ENCODE peak calls at places on chromosomes 12 and 14, in six cellular contexts. P is NCI-H774; M is neuronal stem cell; Z is A172; E is activated effector memory CD4-positive, alpha-beta T cell treated with Interleukin-2 at 50 U/mL for 16 hours; O is heart right ventricle. L is an unnamed sample.

GRCh38 chr14:51638071-51638944 is 13.4 kb upstream of the FRMD6 start:
- DNase-seq in O (no peak), Z (peak), P (no peak), E (no peak), M (no peak), L (no peak)

GRCh38 chr12:13094349-13094748 is 9.1 kb downstream of the GSG1 start:
- DNase-seq in M (no peak), E (no peak), P (no peak), Z (peak), O (no peak), L (no peak)

GRCh38 chr12:82426081-82426480 is 67.8 kb downstream of the METTL25 start:
- DNase-seq in M (no peak), E (no peak), P (no peak), O (no peak), Z (no peak), L (no peak)

GRCh38 chr12:100234591-100235304 is 32.1 kb downstream of the DEPDC4 start:
- DNase-seq in E (no peak), M (no peak), Z (peak), O (no peak), P (peak), L (no peak)

GRCh38 chr12:19707948-19708409 is 268.7 kb downstream of the AEBP2 start:
- DNase-seq in O (no peak), M (no peak), P (no peak), E (no peak), Z (peak), L (no peak)

GRCh38 chr12:24778486-24779304 is 170.2 kb downstream of the BCAT1 start:
- DNase-seq in E (no peak), M (peak), P (peak), O (no peak), Z (peak), L (no peak)

GRCh38 chr12:94178054-94178453 is 29.7 kb downstream of the PLXNC1 start:
- DNase-seq in P (no peak), M (no peak), O (no peak), E (no peak), Z (no peak), L (no peak)

GRCh38 chr14:41785696-41786095 is 179.0 kb downstream of the LRFN5 start:
- DNase-seq in E (no peak), M (peak), P (peak), Z (no peak), O (no peak), L (no peak)

GRCh38 chr14:97361181-97361580 is 564.0 kb downstream of the VRK1 start:
- DNase-seq in M (no peak), O (no peak), Z (no peak), E (no peak), P (no peak), L (no peak)

GRCh38 chr14:56122306-56122705 is 4.1 kb downstream of the PELI2 start:
- DNase-seq in E (no peak), P (no peak), M (no peak), O (no peak), Z (no peak), L (no peak)

GRCh38 chr14:29576997-29577396 is 350.6 kb downstream of the PRKD1 start:
- DNase-seq in E (no peak), Z (no peak), O (no peak), P (no peak), M (no peak), L (no peak)

GRCh38 chr14:90263748-90264449 is 7.5 kb downstream of the PSMC1 start:
- DNase-seq in P (no peak), M (no peak), E (no peak), Z (no peak), O (no peak), L (no peak)

GRCh38 chr14:42277840-42278239 is 671.2 kb downstream of the LRFN5 start:
- DNase-seq in P (no peak), O (no peak), M (no peak), Z (no peak), E (no peak), L (no peak)

GRCh38 chr12:20704860-20705259 is 9.7 kb downstream of the SLCO1C1 start:
- DNase-seq in M (no peak), Z (no peak), O (no peak), P (no peak), E (no peak), L (no peak)

GRCh38 chr14:83294941-83295340 is 1761.3 kb upstream of the SEL1L start:
- DNase-seq in P (no peak), E (no peak), O (no peak), Z (no peak), M (no peak), L (no peak)

GRCh38 chr12:51884676-51885229 is 3.1 kb upstream of the ANKRD33 start:
- DNase-seq in M (no peak), Z (peak), O (no peak), E (no peak), P (no peak), L (no peak)

GRCh38 chr12:109302358-109302757 is 6.7 kb downstream of the FOXN4 start:
- DNase-seq in O (no peak), Z (no peak), E (no peak), P (no peak), M (no peak), L (no peak)

GRCh38 chr14:73741386-73741875 is 27.2 kb upstream of the PNMA1 start:
- DNase-seq in O (peak), Z (peak), E (peak), M (no peak), P (no peak), L (peak)

GRCh38 chr12:67939611-67940010 is 49.6 kb upstream of the IFNG-AS1 start:
- DNase-seq in M (no peak), O (no peak), P (no peak), E (no peak), Z (no peak), L (no peak)

GRCh38 chr14:35050652-35051051 is 4.6 kb downstream of the FAM177A1 start:
- DNase-seq in O (no peak), E (no peak), P (no peak), M (no peak), Z (peak), L (no peak)

GRCh38 chr14:105760691-105761344 is 234.4 kb downstream of the TMEM121 start:
- DNase-seq in M (no peak), P (no peak), O (no peak), E (no peak), Z (no peak), L (no peak)

GRCh38 chr12:30965613-30965985 is 39.1 kb downstream of the TSPAN11 start:
- DNase-seq in Z (no peak), O (no peak), P (no peak), M (no peak), E (no peak), L (no peak)

GRCh38 chr12:84924956-84925355 is 12.4 kb upstream of the SLC6A15 start:
- DNase-seq in Z (peak), P (no peak), O (no peak), E (no peak), M (no peak), L (no peak)

GRCh38 chr12:116177017-116177416 is 100.5 kb downstream of the MED13L start:
- DNase-seq in E (no peak), Z (no peak), M (no peak), O (no peak), P (no peak), L (no peak)

GRCh38 chr14:58280954-58281787 is 17.2 kb upstream of the ARID4A start:
- DNase-seq in E (no peak), M (no peak), Z (peak), P (no peak), O (no peak), L (no peak)

GRCh38 chr14:22466520-22466919 is 122.5 kb downstream of the DAD1 start:
- DNase-seq in E (no peak), O (no peak), P (no peak), M (no peak), Z (no peak), L (no peak)

GRCh38 chr14:49303952-49304516 is 282.1 kb downstream of the RPS29 start:
- DNase-seq in P (no peak), E (no peak), Z (peak), O (no peak), M (peak), L (no peak)

GRCh38 chr14:84162658-84163057 is 1367.3 kb upstream of the FLRT2 start:
- DNase-seq in E (no peak), P (no peak), M (no peak), Z (no peak), O (no peak), L (no peak)

GRCh38 chr14:70942342-70942706 is 35.1 kb downstream of the PCNX1 start:
- DNase-seq in O (no peak), M (no peak), P (no peak), E (no peak), Z (no peak), L (no peak)